ENCODE peak calls at places on chromosomes 3 and 15, in seven cellular contexts. A is neural progenitor cell; O is activated gamma-delta T cell treated with anti-CD3 and anti-CD28 coated beads, Interleukin-2, amount 50 U/mL, for 16 hours; W is DMS79; T is C1 segment of cervical spinal cord; M is Ammon's horn; D is kidney glomerular epithelial cell. K is an unnamed sample.

GRCh38 chr15:33292718-33293307 is 18.0 kb upstream of the RYR3 start:
- DNase-seq in A (peak), M (peak), W (no peak), O (no peak), T (peak), D (peak), K (no peak)

GRCh38 chr15:56616551-56616950 is 116.8 kb downstream of the ZNF280D start:
- DNase-seq in A (peak), T (no peak), W (no peak), O (no peak), M (no peak), D (no peak), K (no peak)

GRCh38 chr15:33067456-33067855 is 127.1 kb downstream of the FMN1 start:
- DNase-seq in D (no peak), O (no peak), A (no peak), M (no peak), W (no peak), T (no peak), K (no peak)

GRCh38 chr15:31273258-31273941 is 53.2 kb upstream of the KLF13 start:
- DNase-seq in W (no peak), A (peak), M (no peak), D (no peak), O (no peak), T (no peak), K (no peak)

GRCh38 chr15:69530234-69530633 is 77.6 kb downstream of the RPLP1 start:
- DNase-seq in W (no peak), M (no peak), A (no peak), O (no peak), D (no peak), T (no peak), K (no peak)

GRCh38 chr15:83943043-83943442 is 289.1 kb downstream of the ADAMTSL3 start:
- DNase-seq in O (no peak), A (no peak), T (no peak), W (no peak), D (no peak), M (no peak), K (no peak)

GRCh38 chr3:37819591-37819990 is 42.1 kb upstream of the CTDSPL start:
- DNase-seq in O (no peak), W (no peak), T (no peak), D (no peak), A (no peak), M (no peak), K (no peak)

GRCh38 chr3:82030932-82031331 is 269.5 kb upstream of the GBE1 start:
- DNase-seq in M (peak), D (no peak), O (no peak), A (no peak), W (no peak), T (peak), K (no peak)

GRCh38 chr15:51212239-51212638 is 117.5 kb upstream of the TNFAIP8L3 start:
- DNase-seq in O (no peak), T (no peak), D (no peak), A (no peak), M (no peak), W (no peak), K (no peak)

GRCh38 chr3:67609709-67610108 is 44.7 kb downstream of the SUCLG2 start:
- DNase-seq in D (no peak), M (no peak), A (no peak), O (no peak), T (no peak), W (no peak), K (no peak)

GRCh38 chr15:80925597-80926059 is 64.0 kb downstream of the MESD start:
- DNase-seq in A (no peak), D (no peak), M (no peak), T (no peak), W (no peak), O (no peak), K (no peak)

GRCh38 chr3:119034256-119035013 is at the start of gene IGSF11:
- DNase-seq in A (peak), O (peak), W (no peak), T (peak), M (peak), D (peak), K (peak)

GRCh38 chr15:69491051-69491505 is 38.5 kb downstream of the RPLP1 start:
- DNase-seq in W (no peak), A (no peak), T (no peak), D (no peak), M (peak), O (no peak), K (no peak)

GRCh38 chr15:98616397-98616796 is 31.9 kb upstream of the IGF1R start:
- DNase-seq in W (no peak), A (no peak), T (no peak), M (no peak), D (no peak), O (no peak), K (no peak)

GRCh38 chr3:42080452-42080872 is 10.7 kb upstream of the TRAK1 start:
- DNase-seq in O (no peak), D (peak), T (peak), A (no peak), M (peak), W (no peak), K (no peak)

GRCh38 chr3:30012941-30013543 is 593.4 kb upstream of the TGFBR2 start:
- DNase-seq in M (peak), O (peak), A (peak), W (no peak), D (peak), T (peak), K (peak)

GRCh38 chr15:68818671-68819450 is 1.8 kb downstream of the ANP32A start:
- DNase-seq in W (no peak), T (peak), A (peak), D (no peak), O (no peak), M (peak), K (no peak)

GRCh38 chr3:186754006-186754405 is 29.4 kb upstream of the EIF4A2 start:
- DNase-seq in D (no peak), T (no peak), A (no peak), O (no peak), W (no peak), M (no peak), K (no peak)

K was measured in naive thymus-derived CD8-positive, alpha-beta T cell.